ENCODE peak calls at places on chromosomes 4 and X, in four cellular contexts. Q, B, M and L are unnamed samples.

GRCh38 chr4:8107146-8107657 is 51.4 kb downstream of the ABLIM2 start:
- DNase-seq in Q (no peak), B (no peak), M (no peak), L (no peak)

GRCh38 chrX:143854006-143854405 is 29.9 kb upstream of the UBE2NL start:
- DNase-seq in Q (no peak), B (no peak), M (no peak), L (peak; percentile 6)

GRCh38 chr4:144787365-144788263 is 141.7 kb downstream of the HHIP start:
- DNase-seq in Q (no peak), B (no peak), M (no peak), L (no peak)

GRCh38 chr4:153519677-153520076 is 53.5 kb downstream of the TMEM131L start:
- DNase-seq in Q (no peak), B (no peak), M (no peak), L (no peak)

GRCh38 chrX:11341274-11342256 is 48.4 kb downstream of the AMELX start:
- DNase-seq in Q (peak; percentile 40), B (peak; percentile 87), M (peak; percentile 48), L (peak; percentile 44)

GRCh38 chr4:180909279-180909678 is 1333.9 kb upstream of the TENM3 start:
- DNase-seq in Q (no peak), B (no peak), M (no peak), L (no peak)

GRCh38 chr4:88807499-88807898 is 109.9 kb upstream of the NAP1L5 start:
- DNase-seq in Q (no peak), B (no peak), M (no peak), L (no peak)

GRCh38 chrX:53321216-53321942 is 40.0 kb upstream of the IQSEC2 start:
- DNase-seq in Q (no peak), B (no peak), M (no peak), L (no peak)

GRCh38 chr4:4270529-4270928 is 19.4 kb downstream of the LYAR start:
- DNase-seq in Q (no peak), B (no peak), M (no peak), L (no peak)

GRCh38 chr4:112649055-112649408 is 12.1 kb downstream of the LARP7 start:
- DNase-seq in Q (no peak), B (no peak), M (no peak), L (no peak)

GRCh38 chr4:139684351-139684750 is 18.7 kb downstream of the MGST2 start:
- DNase-seq in Q (no peak), B (peak; percentile 21), M (no peak), L (no peak)

DNA sequence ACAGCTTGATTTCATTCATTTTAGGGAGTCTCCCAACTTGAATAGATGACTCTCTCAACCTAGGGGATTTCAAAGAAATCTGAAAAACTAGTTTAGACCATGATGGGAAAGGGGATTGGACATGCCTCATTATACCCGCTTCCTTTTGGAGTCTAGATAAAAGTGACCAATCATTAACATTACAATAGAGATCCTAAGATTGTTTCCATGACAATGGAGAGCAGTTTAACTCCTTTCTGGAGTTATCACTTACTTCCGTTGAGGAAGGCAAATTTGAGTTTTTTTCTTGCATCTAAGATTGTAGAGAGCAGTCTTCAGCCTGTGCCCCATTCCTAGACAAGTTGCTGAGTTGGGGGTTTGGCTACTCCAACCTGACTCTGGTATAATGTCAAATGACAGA is 11.4 kb upstream of the IL15 start:
- DNase-seq in Q (no peak), B (no peak), M (no peak), L (no peak)
- H3K4me3 ChIP-seq in Q (no peak overlapping the region), B (no peak overlapping the region), M (no peak overlapping the region), L (no peak overlapping the region)

DNA sequence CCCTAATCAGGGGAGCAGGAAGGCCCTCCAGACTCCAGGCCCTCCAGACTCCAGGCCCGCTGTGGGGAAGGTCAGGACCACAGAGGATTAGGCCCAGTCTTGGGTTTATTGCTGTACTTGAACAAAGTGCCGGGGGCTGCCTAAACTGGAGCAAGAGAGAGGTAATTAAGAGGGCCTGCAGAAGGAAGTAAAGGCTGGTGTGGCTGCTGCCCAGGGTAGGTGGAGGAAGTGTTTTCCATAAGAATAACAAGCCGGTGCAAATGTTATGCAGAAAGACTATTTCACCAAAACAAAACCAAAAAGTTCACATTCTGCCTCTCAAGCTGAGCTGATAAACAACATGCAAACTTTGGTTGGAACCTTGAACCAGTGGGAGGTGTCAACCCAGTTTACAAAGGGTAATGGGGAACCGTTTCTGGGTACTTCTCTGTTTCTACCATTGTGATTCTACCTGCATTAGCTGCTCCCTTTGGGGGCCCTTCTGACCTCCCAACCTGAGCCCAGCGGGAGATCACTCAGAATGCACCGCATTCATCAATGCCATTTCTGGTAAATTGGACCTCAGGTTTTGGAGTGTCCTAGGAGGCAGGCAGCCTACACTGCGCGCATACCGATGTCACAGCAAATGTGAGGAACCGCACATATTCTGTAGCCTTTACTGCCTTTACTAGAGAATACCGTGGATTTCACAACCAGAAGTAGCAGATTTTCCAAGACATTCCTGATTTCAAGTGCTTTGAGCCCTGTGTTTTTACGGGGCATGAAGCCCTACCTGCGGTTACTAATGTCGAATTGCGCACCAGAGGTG is 59.7 kb upstream of the BCOR start:
- DNase-seq in Q (no peak), B (no peak), M (no peak), L (no peak)
- H3K4me3 ChIP-seq in Q (no peak overlapping the region), B (no peak overlapping the region), M (peak overlapping the region; percentile 65), L (no peak overlapping the region)

DNA sequence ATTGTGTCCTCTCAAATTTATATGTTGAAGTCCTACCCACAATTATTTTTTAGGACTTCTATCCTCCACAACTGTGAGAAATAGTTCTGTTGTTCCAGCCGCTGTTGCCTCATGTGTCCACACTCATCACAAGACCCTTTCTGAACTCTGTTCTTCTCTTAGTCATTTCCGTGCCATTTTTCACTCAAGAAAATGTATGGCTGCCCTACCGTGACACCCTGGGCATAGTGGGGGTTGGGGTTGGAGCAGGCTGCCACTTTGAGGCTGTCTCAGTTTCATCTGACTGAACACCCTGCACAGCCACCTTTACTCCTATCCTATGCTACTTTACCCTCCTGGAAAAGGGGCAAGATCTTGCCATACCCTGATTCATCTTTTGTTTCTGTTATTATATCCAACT is 319.1 kb downstream of the TENM3 start:
- DNase-seq in Q (no peak), B (no peak), M (no peak), L (no peak)
- H3K4me3 ChIP-seq in Q (no peak overlapping the region), B (no peak overlapping the region), M (no peak overlapping the region), L (no peak overlapping the region)

DNA sequence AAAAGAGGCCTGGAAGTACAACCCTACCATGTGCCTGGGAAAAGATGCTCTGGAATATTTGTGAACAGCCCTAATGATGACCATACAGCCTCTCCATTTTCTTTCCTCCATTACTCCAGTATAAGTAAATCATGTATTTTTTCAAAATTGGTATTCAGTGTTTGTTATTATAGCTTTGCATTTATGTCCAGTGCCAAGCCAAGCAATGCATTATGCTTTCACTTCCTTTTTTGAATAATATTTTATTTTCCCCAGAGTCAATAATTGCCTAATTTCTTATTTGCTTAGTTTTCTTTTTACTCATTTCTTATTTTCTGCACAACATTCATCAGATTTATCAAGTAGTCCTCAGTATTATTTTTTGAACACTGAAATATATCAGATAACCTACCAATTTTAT is 49.3 kb upstream of the EOLA2 start:
- DNase-seq in Q (no peak), B (no peak), M (no peak), L (no peak)
- H3K4me3 ChIP-seq in Q (no peak overlapping the region), B (no peak overlapping the region), M (no peak overlapping the region), L (no peak overlapping the region)

GRCh38 chr4:37675587-37676290 is 10.4 kb downstream of the RELL1 start:
- DNase-seq in Q (peak; percentile 61), B (no peak), M (no peak), L (no peak)
- H3K4me3 ChIP-seq in Q (no peak overlapping the region), B (no peak overlapping the region), M (no peak overlapping the region), L (no peak overlapping the region)

GRCh38 chrX:46793386-46794143 is 34.6 kb upstream of the SLC9A7 start:
- DNase-seq in Q (no peak), B (peak; percentile 9), M (no peak), L (no peak)

GRCh38 chrX:46788902-46789301 is 30.0 kb upstream of the SLC9A7 start:
- DNase-seq in Q (no peak), B (peak; percentile 28), M (no peak), L (peak; percentile 13)

GRCh38 chrX:46796574-46797191 is 37.8 kb upstream of the SLC9A7 start:
- DNase-seq in Q (peak; percentile 69), B (peak; percentile 94), M (peak; percentile 69), L (no peak)

GRCh38 chrX:46792826-46793195 is 33.9 kb upstream of the SLC9A7 start:
- DNase-seq in Q (no peak), B (no peak), M (no peak), L (no peak)

DNA sequence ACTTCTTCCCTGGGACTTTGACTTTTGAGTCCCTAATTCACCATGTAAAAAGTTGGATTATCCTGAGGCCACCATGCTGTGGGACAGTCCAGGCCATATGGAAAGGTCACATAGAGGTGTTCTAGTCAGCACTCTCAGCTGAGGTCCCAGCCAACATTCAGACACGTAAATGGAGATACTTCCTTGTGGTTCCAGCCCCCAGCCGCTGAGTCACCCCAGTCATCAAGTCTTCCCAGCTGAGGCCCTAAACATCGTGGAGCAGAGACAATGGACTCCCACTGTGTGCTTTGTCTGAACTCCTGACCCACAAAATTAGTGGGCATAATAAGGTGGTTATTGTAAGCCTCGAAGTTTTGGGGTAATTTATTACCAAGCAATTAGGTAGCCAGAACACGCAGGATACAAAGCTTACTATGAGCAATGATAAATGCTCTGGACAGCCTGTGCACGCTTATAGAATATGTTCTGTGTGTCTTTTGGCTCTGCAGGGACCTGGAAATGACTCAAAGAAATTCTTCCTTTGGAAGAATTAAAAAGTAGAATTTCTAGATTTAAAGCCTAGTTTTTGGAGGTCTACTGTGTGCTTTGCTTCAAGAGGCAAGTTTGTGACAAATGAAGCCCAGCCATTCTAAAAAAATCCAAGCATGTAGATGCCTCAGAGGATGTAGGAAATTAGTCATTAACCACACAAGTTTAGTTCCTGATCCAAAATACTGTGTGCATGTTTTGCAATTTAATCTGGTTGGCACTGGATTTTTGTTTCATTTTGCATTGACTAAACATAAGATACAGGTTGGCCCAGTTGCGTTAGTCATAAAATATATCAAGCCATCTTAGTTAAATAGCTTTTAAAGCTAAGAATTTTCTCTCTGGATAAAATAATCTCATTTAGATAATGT is 33.3 kb upstream of the SLC9A7 start:
- DNase-seq in Q (peak; percentile 42), B (peak; percentile 78), M (no peak), L (peak; percentile 77)
- H3K4me3 ChIP-seq in Q (no peak overlapping the region), B (no peak overlapping the region), M (no peak overlapping the region), L (no peak overlapping the region)

DNA sequence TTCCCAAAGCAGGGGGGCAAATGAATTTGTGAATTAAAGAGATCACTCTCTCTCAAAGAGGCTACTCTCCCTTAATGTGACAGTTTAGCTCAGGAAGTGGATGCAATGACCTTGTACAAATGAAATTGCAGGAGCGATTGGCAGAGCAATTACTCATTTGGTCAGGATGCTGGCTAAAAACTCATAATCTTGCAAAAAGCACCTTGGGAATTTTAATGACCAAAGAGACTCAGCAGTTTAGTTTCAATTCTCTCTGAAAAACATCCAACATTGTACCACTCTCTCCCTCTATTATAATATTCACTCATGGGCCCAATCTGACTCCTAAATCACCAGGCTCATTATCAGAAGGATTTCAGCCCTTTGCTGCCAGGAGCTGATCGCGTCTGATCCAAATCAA is 26.1 kb downstream of the PDGFC start:
- DNase-seq in Q (no peak), B (no peak), M (no peak), L (no peak)
- H3K4me3 ChIP-seq in Q (no peak overlapping the region), B (no peak overlapping the region), M (no peak overlapping the region), L (no peak overlapping the region)